ENCODE peak calls at places on chromosomes 16 and 17, in seven cellular contexts. One of them, this sample, is unnamed.
A peak's percentile ranks its signal among the peaks of the same experiment; 100 is the strongest.

GRCh38 chr16:46830417-46830901 is 521 bp downstream of the C16orf87 start:
- DNase-seq in GM10248: no peak
- DNase-seq in fibroblast of mammary gland: peak; percentile 2
- DNase-seq in CD4-positive, alpha-beta T cell: peak; percentile 9
- DNase-seq in IMR-90: no peak
- DNase-seq in mesothelial cell of epicardium: no peak
- DNase-seq in coronary artery: no peak
- DNase-seq in this sample: peak; percentile 32

GRCh38 chr16:53504161-53504663 is 1.2 kb upstream of the AKTIP start:
- DNase-seq in GM10248: no peak
- DNase-seq in fibroblast of mammary gland: peak; percentile 82
- DNase-seq in CD4-positive, alpha-beta T cell: no peak
- DNase-seq in IMR-90: peak; percentile 31
- DNase-seq in mesothelial cell of epicardium: no peak
- DNase-seq in coronary artery: peak; percentile 87
- DNase-seq in this sample: no peak

GRCh38 chr17:29575511-29576213 is 7.2 kb downstream of the TP53I13 start:
- DNase-seq in GM10248: no peak
- DNase-seq in fibroblast of mammary gland: no peak
- DNase-seq in CD4-positive, alpha-beta T cell: no peak
- DNase-seq in IMR-90: no peak
- DNase-seq in mesothelial cell of epicardium: no peak
- DNase-seq in coronary artery: peak; percentile 69
- DNase-seq in this sample: no peak

GRCh38 chr16:22075776-22076175 is 16.6 kb upstream of the VWA3A start:
- DNase-seq in GM10248: no peak
- DNase-seq in fibroblast of mammary gland: peak; percentile 40
- DNase-seq in CD4-positive, alpha-beta T cell: no peak
- DNase-seq in IMR-90: peak; percentile 19
- DNase-seq in mesothelial cell of epicardium: no peak
- DNase-seq in coronary artery: no peak
- DNase-seq in this sample: no peak

GRCh38 chr16:10122546-10122945 is 59.7 kb downstream of the GRIN2A start:
- DNase-seq in GM10248: no peak
- DNase-seq in fibroblast of mammary gland: peak; percentile 42
- DNase-seq in CD4-positive, alpha-beta T cell: no peak
- DNase-seq in IMR-90: no peak
- DNase-seq in mesothelial cell of epicardium: peak; percentile 41
- DNase-seq in coronary artery: no peak
- DNase-seq in this sample: no peak

GRCh38 chr17:80738020-80738380 is 193.4 kb downstream of the RPTOR start:
- DNase-seq in GM10248: no peak
- DNase-seq in fibroblast of mammary gland: no peak
- DNase-seq in CD4-positive, alpha-beta T cell: no peak
- DNase-seq in IMR-90: no peak
- DNase-seq in mesothelial cell of epicardium: no peak
- DNase-seq in coronary artery: no peak
- DNase-seq in this sample: no peak

GRCh38 chr16:68736561-68736960 is 531 bp upstream of the CDH1 start:
- DNase-seq in GM10248: no peak
- DNase-seq in fibroblast of mammary gland: no peak
- DNase-seq in CD4-positive, alpha-beta T cell: no peak
- DNase-seq in IMR-90: no peak
- DNase-seq in mesothelial cell of epicardium: no peak
- DNase-seq in coronary artery: no peak
- DNase-seq in this sample: no peak

GRCh38 chr16:86452451-86452850 is 57.9 kb upstream of the FOXF1 start:
- DNase-seq in GM10248: no peak
- DNase-seq in fibroblast of mammary gland: peak; percentile 89
- DNase-seq in CD4-positive, alpha-beta T cell: no peak
- DNase-seq in IMR-90: peak; percentile 68
- DNase-seq in mesothelial cell of epicardium: no peak
- DNase-seq in coronary artery: no peak
- DNase-seq in this sample: no peak

GRCh38 chr16:17459903-17460521 is 10.7 kb downstream of the XYLT1 start:
- DNase-seq in GM10248: peak; percentile 42
- DNase-seq in fibroblast of mammary gland: peak; percentile 46
- DNase-seq in CD4-positive, alpha-beta T cell: no peak
- DNase-seq in IMR-90: no peak
- DNase-seq in mesothelial cell of epicardium: peak; percentile 50
- DNase-seq in coronary artery: no peak
- DNase-seq in this sample: no peak

GRCh38 chr17:80826955-80827645 is 164.5 kb upstream of the CHMP6 start:
- DNase-seq in GM10248: no peak
- DNase-seq in fibroblast of mammary gland: peak; percentile 99
- DNase-seq in CD4-positive, alpha-beta T cell: no peak
- DNase-seq in IMR-90: peak; percentile 99
- DNase-seq in mesothelial cell of epicardium: no peak
- DNase-seq in coronary artery: no peak
- DNase-seq in this sample: no peak

GRCh38 chr17:74840989-74841666 is 18.6 kb downstream of the GRIN2C start:
- DNase-seq in GM10248: no peak
- DNase-seq in fibroblast of mammary gland: peak; percentile 40
- DNase-seq in CD4-positive, alpha-beta T cell: no peak
- DNase-seq in IMR-90: peak; percentile 20
- DNase-seq in mesothelial cell of epicardium: no peak
- DNase-seq in coronary artery: no peak
- DNase-seq in this sample: no peak

GRCh38 chr17:16599537-16599936 is 30.5 kb upstream of the ZNF287 start:
- DNase-seq in GM10248: no peak
- DNase-seq in fibroblast of mammary gland: no peak
- DNase-seq in CD4-positive, alpha-beta T cell: no peak
- DNase-seq in IMR-90: no peak
- DNase-seq in mesothelial cell of epicardium: no peak
- DNase-seq in coronary artery: no peak
- DNase-seq in this sample: no peak

GRCh38 chr17:68228817-68229570 is 18.8 kb upstream of the AMZ2 start:
- DNase-seq in GM10248: no peak
- DNase-seq in fibroblast of mammary gland: no peak
- DNase-seq in CD4-positive, alpha-beta T cell: no peak
- DNase-seq in IMR-90: no peak
- DNase-seq in mesothelial cell of epicardium: no peak
- DNase-seq in coronary artery: no peak
- DNase-seq in this sample: no peak

GRCh38 chr17:79457376-79457775 is 153.5 kb downstream of the RBFOX3 start:
- DNase-seq in GM10248: no peak
- DNase-seq in fibroblast of mammary gland: no peak
- DNase-seq in CD4-positive, alpha-beta T cell: no peak
- DNase-seq in IMR-90: no peak
- DNase-seq in mesothelial cell of epicardium: no peak
- DNase-seq in coronary artery: no peak
- DNase-seq in this sample: no peak

GRCh38 chr16:56649820-56650219 is 1.9 kb upstream of the MT1B start:
- DNase-seq in GM10248: no peak
- DNase-seq in fibroblast of mammary gland: no peak
- DNase-seq in CD4-positive, alpha-beta T cell: no peak
- DNase-seq in IMR-90: no peak
- DNase-seq in mesothelial cell of epicardium: no peak
- DNase-seq in coronary artery: no peak
- DNase-seq in this sample: no peak

DNA sequence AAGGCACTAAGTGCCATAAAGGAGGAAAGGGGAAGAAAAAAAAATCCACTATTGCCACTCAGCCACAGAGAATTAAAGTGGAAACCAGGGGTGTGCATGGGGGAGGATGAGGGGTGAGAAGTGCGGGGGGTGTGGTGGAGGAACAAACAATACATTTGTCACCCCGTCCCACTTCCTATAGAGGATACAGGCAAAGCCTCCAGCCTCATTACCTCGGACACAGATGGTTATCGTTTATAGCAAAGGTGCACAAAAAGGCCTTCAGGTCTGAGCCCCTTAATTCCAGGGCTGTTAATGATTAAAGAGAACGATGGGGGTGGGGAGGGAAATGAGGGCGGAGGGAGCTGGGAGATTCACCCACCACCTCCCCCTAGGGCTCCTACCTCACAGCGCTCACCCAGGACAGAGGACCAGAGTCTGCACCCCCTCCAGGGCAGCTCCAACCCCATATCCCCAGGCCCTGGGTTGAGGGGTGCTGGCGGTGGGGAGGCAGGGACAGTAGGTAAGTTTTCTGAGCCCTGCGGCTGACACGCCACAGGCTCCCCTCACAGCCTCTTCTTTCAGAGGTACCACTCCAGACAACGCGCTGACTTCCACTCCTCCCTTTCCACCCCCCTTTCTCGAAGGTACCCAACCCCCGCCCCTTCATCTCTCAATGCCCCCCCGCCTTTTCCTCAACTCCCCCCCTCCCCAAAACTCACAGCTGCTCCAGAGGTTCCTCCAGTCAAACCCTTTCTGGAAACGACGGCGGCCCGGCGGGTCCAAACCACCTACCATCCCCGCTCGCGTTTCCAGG is 457 bp downstream of the DCUN1D3 start:
- DNase-seq in GM10248: peak; percentile 44
- DNase-seq in fibroblast of mammary gland: no peak
- DNase-seq in CD4-positive, alpha-beta T cell: no peak
- DNase-seq in IMR-90: no peak
- DNase-seq in mesothelial cell of epicardium: peak; percentile 47
- DNase-seq in coronary artery: peak; percentile 83
- DNase-seq in this sample: peak; percentile 55
- TF ChIP-seq CTCF in GM10248: no peak
- TF ChIP-seq CTCF in fibroblast of mammary gland: no peak
- TF ChIP-seq CTCF in CD4-positive, alpha-beta T cell: no peak
- TF ChIP-seq CTCF in IMR-90: no peak
- TF ChIP-seq CTCF in mesothelial cell of epicardium: no peak
- TF ChIP-seq CTCF in coronary artery: no peak
- TF ChIP-seq CTCF in this sample: no peak

GRCh38 chr17:2828396-2829038 is 32.3 kb downstream of the RAP1GAP2 start:
- DNase-seq in GM10248: peak; percentile 89
- DNase-seq in fibroblast of mammary gland: peak; percentile 40
- DNase-seq in CD4-positive, alpha-beta T cell: peak; percentile 68
- DNase-seq in IMR-90: peak; percentile 19
- DNase-seq in mesothelial cell of epicardium: peak; percentile 89
- DNase-seq in coronary artery: no peak
- DNase-seq in this sample: peak; percentile 92
- TF ChIP-seq CTCF in GM10248: peak; percentile 92
- TF ChIP-seq CTCF in fibroblast of mammary gland: peak; percentile 84
- TF ChIP-seq CTCF in CD4-positive, alpha-beta T cell: peak; percentile 97
- TF ChIP-seq CTCF in IMR-90: peak; percentile 81
- TF ChIP-seq CTCF in mesothelial cell of epicardium: peak; percentile 83
- TF ChIP-seq CTCF in coronary artery: peak; percentile 89
- TF ChIP-seq CTCF in this sample: peak; percentile 83

DNA sequence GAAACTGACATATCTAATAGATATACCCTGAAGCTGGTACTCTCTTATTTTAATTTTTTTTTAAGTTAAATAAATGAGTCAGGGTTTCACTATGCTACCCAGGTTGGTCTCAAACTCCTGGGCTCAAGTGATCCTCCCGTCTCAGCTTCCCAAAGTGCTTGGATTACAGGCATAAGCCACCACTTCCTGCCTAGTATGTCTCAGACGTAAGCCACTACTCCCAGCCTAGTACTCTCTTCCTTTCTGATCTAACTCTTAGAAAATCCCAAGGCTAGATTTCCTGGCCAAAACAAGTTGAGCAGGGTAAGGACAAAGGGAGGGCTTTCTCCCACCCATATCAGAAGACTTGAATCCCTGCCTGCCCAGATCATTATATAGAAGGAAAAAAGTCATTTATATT is 33.7 kb downstream of the HOXB1 start:
- DNase-seq in GM10248: no peak
- DNase-seq in fibroblast of mammary gland: peak; percentile 72
- DNase-seq in CD4-positive, alpha-beta T cell: no peak
- DNase-seq in IMR-90: peak; percentile 89
- DNase-seq in mesothelial cell of epicardium: no peak
- DNase-seq in coronary artery: no peak
- DNase-seq in this sample: no peak
- TF ChIP-seq CTCF in GM10248: no peak
- TF ChIP-seq CTCF in fibroblast of mammary gland: no peak
- TF ChIP-seq CTCF in CD4-positive, alpha-beta T cell: no peak
- TF ChIP-seq CTCF in IMR-90: no peak
- TF ChIP-seq CTCF in mesothelial cell of epicardium: no peak
- TF ChIP-seq CTCF in coronary artery: no peak
- TF ChIP-seq CTCF in this sample: no peak

GRCh38 chr17:163514-164103 is 17.8 kb downstream of the DOC2B start:
- DNase-seq in GM10248: no peak
- DNase-seq in fibroblast of mammary gland: no peak
- DNase-seq in CD4-positive, alpha-beta T cell: no peak
- DNase-seq in IMR-90: no peak
- DNase-seq in mesothelial cell of epicardium: no peak
- DNase-seq in coronary artery: no peak
- DNase-seq in this sample: no peak
- TF ChIP-seq CTCF in GM10248: no peak
- TF ChIP-seq CTCF in fibroblast of mammary gland: no peak
- TF ChIP-seq CTCF in CD4-positive, alpha-beta T cell: no peak
- TF ChIP-seq CTCF in IMR-90: no peak
- TF ChIP-seq CTCF in mesothelial cell of epicardium: peak; percentile 21
- TF ChIP-seq CTCF in coronary artery: no peak
- TF ChIP-seq CTCF in this sample: no peak

DNA sequence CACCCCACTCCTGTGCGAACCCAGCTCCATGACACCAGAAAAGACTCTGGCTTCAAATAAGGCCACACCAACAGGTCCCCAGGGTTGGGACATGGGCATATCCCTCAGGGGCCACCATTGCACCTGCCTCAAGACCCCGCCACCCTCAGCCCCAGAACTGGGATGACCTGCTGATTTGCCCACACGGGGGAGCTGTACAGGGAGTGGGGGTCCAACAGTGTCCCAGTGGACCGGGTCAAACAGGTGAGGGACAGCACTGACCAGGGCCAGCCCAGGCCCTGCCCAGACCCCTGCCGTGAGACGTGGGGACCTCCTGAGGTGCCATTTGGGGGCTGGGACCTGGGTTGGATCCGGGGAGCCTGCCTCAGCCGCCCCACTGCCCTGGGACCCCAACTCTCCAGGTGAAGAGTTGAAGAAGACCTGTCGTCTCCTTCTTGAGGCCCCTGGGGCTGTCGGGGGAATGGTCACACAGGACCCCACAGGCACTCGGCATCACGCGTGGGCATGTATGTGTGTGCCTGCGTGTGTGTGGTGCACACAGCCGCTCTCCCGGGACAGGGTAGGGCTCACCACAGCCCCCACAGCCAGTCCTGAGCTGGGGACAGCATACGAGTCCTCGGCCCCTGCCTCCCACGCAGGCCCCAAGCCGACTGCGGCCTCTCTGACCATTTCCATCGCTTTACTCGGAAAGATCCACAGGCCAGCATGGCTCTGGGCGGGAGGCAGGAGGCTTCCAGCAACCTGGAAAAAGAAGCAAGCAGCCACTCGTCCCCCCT is 34.2 kb upstream of the ZNF469 start:
- DNase-seq in GM10248: no peak
- DNase-seq in fibroblast of mammary gland: no peak
- DNase-seq in CD4-positive, alpha-beta T cell: no peak
- DNase-seq in IMR-90: no peak
- DNase-seq in mesothelial cell of epicardium: no peak
- DNase-seq in coronary artery: no peak
- DNase-seq in this sample: no peak
- TF ChIP-seq CTCF in GM10248: no peak
- TF ChIP-seq CTCF in fibroblast of mammary gland: no peak
- TF ChIP-seq CTCF in CD4-positive, alpha-beta T cell: no peak
- TF ChIP-seq CTCF in IMR-90: no peak
- TF ChIP-seq CTCF in mesothelial cell of epicardium: no peak
- TF ChIP-seq CTCF in coronary artery: no peak
- TF ChIP-seq CTCF in this sample: no peak

This sample was measured in GM13976.